ENCODE peak calls at places on chromosomes 11 and 22, in six cellular contexts. One of them, this sample, is unnamed.
A peak's percentile ranks its signal among the peaks of the same experiment; 100 is the strongest.

GRCh38 chr22:25966448-25966913 is 202.8 kb upstream of the SEZ6L start:
- DNase-seq in AG04450: no peak
- DNase-seq in fibroblast of lung: no peak
- DNase-seq in caudate nucleus: no peak
- DNase-seq in fibroblast of mammary gland: no peak
- DNase-seq in AG10803: no peak
- DNase-seq in this sample: no peak

GRCh38 chr11:118625036-118625690 is 17.7 kb downstream of the PHLDB1 start:
- DNase-seq in AG04450: no peak
- DNase-seq in fibroblast of lung: no peak
- DNase-seq in caudate nucleus: peak; percentile 34
- DNase-seq in fibroblast of mammary gland: no peak
- DNase-seq in AG10803: no peak
- DNase-seq in this sample: no peak

GRCh38 chr11:64572143-64572542 is 18.9 kb upstream of the SLC22A12 start:
- DNase-seq in AG04450: no peak
- DNase-seq in fibroblast of lung: no peak
- DNase-seq in caudate nucleus: no peak
- DNase-seq in fibroblast of mammary gland: no peak
- DNase-seq in AG10803: no peak
- DNase-seq in this sample: no peak

GRCh38 chr11:104665631-104666030 is 232.6 kb downstream of the CASP12 start:
- DNase-seq in AG04450: peak; percentile 50
- DNase-seq in fibroblast of lung: peak; percentile 94
- DNase-seq in caudate nucleus: no peak
- DNase-seq in fibroblast of mammary gland: peak; percentile 61
- DNase-seq in AG10803: peak; percentile 52
- DNase-seq in this sample: peak; percentile 59

GRCh38 chr22:44521326-44521725 is 23.3 kb upstream of the RTL6 start:
- DNase-seq in AG04450: no peak
- DNase-seq in fibroblast of lung: no peak
- DNase-seq in caudate nucleus: no peak
- DNase-seq in fibroblast of mammary gland: no peak
- DNase-seq in AG10803: no peak
- DNase-seq in this sample: no peak

GRCh38 chr11:13090228-13090708 is 81.2 kb downstream of the RASSF10 start:
- DNase-seq in AG04450: no peak
- DNase-seq in fibroblast of lung: no peak
- DNase-seq in caudate nucleus: no peak
- DNase-seq in fibroblast of mammary gland: no peak
- DNase-seq in AG10803: no peak
- DNase-seq in this sample: no peak

GRCh38 chr11:41879186-41879738 is 419.8 kb upstream of the LRRC4C start:
- DNase-seq in AG04450: no peak
- DNase-seq in fibroblast of lung: no peak
- DNase-seq in caudate nucleus: no peak
- DNase-seq in fibroblast of mammary gland: peak; percentile 4
- DNase-seq in AG10803: peak; percentile 85
- DNase-seq in this sample: no peak

GRCh38 chr22:48703265-48703941 is 1124.3 kb downstream of the BRD1 start:
- DNase-seq in AG04450: no peak
- DNase-seq in fibroblast of lung: no peak
- DNase-seq in caudate nucleus: no peak
- DNase-seq in fibroblast of mammary gland: no peak
- DNase-seq in AG10803: no peak
- DNase-seq in this sample: no peak

GRCh38 chr22:50306753-50307749 is at the start of gene PLXNB2:
- DNase-seq in AG04450: peak; percentile 34
- DNase-seq in fibroblast of lung: peak; percentile 87
- DNase-seq in caudate nucleus: peak; percentile 62
- DNase-seq in fibroblast of mammary gland: peak; percentile 74
- DNase-seq in AG10803: peak; percentile 86
- DNase-seq in this sample: peak; percentile 75